ENCODE peak calls at places on chromosomes 12 and 14, in seven cellular contexts. L is HCT116, N is SK-N-SH, K is K562, U is GM12878, I is H1, T is HepG2. Q is an unnamed sample.

GRCh38 chr14:101333335-101334280 is 227.7 kb upstream of the DIO3 start:
- DNase-seq in L (no peak), N (no peak), K (peak), U (no peak), I (no peak), T (no peak), Q (no peak)

GRCh38 chr12:31369712-31370521 is 44.0 kb upstream of the SINHCAF start:
- DNase-seq in L (no peak), N (no peak), K (no peak), U (no peak), I (no peak), T (peak), Q (no peak)

GRCh38 chr12:51763743-51764142 is 84.8 kb downstream of the FIGNL2 start:
- DNase-seq in L (no peak), N (no peak), K (no peak), U (no peak), I (no peak), T (no peak), Q (no peak)

GRCh38 chr14:96362965-96363750 is at the start of the genes ATG2B and GSKIP:
- DNase-seq in L (peak), N (peak), K (peak), U (peak), I (peak), T (peak), Q (peak)

GRCh38 chr12:14845350-14845750 is 2.0 kb upstream of the ART4 start:
- DNase-seq in L (peak), N (peak), K (peak), U (no peak), I (no peak), T (peak), Q (peak)

GRCh38 chr12:122726056-122726558 is 4.5 kb downstream of the HCAR1 start:
- DNase-seq in L (peak), N (no peak), K (no peak), U (peak), I (peak), T (peak), Q (peak)

GRCh38 chr14:74616996-74617700 is 5.1 kb upstream of the LTBP2 start:
- DNase-seq in L (no peak), N (no peak), K (no peak), U (no peak), I (no peak), T (no peak), Q (no peak)

GRCh38 chr12:29552324-29552927 is 54.9 kb upstream of the OVCH1 start:
- DNase-seq in L (peak), N (peak), K (peak), U (no peak), I (peak), T (peak), Q (peak)

GRCh38 chr12:105454688-105455087 is 124.2 kb downstream of the C12orf75 start:
- DNase-seq in L (no peak), N (no peak), K (no peak), U (no peak), I (no peak), T (no peak), Q (no peak)

GRCh38 chr12:75048763-75049162 is 160.9 kb downstream of the KCNC2 start:
- DNase-seq in L (no peak), N (no peak), K (no peak), U (no peak), I (no peak), T (no peak), Q (no peak)

GRCh38 chr14:91059576-91060471 is 617 bp downstream of the RPS6KA5 start:
- DNase-seq in L (no peak), N (peak), K (peak), U (no peak), I (peak), T (peak), Q (peak)

GRCh38 chr14:38405851-38406630 is 150.1 kb upstream of the CLEC14A start:
- DNase-seq in L (no peak), N (no peak), K (no peak), U (no peak), I (no peak), T (no peak), Q (no peak)
- TF ChIP-seq JUND in L (no peak), N (no peak), K (no peak), U (no peak), I (no peak), T (no peak), Q (no peak)

DNA sequence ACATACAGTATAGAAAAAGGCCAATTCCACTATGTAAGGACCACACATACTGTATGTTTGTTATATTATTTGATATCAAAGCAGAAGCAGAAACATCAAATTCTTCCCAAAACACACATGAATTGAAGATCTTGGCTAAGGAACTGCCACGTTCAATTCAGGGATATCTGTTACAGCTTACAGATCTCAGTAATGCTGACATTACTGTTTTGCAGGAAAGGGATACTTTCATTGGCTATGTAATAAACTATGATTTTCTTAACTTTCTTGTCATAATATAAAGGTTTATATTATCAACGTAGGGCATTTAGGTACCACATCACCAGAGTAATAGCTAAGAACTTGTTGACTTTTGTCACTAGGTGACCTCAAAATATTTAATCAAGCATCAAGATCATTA is 148.5 kb downstream of the PAX9 start:
- DNase-seq in L (no peak), N (no peak), K (no peak), U (no peak), I (no peak), T (no peak), Q (no peak)
- TF ChIP-seq JUND in L (no peak), N (no peak), K (no peak), U (no peak), I (no peak), T (no peak), Q (no peak)

DNA sequence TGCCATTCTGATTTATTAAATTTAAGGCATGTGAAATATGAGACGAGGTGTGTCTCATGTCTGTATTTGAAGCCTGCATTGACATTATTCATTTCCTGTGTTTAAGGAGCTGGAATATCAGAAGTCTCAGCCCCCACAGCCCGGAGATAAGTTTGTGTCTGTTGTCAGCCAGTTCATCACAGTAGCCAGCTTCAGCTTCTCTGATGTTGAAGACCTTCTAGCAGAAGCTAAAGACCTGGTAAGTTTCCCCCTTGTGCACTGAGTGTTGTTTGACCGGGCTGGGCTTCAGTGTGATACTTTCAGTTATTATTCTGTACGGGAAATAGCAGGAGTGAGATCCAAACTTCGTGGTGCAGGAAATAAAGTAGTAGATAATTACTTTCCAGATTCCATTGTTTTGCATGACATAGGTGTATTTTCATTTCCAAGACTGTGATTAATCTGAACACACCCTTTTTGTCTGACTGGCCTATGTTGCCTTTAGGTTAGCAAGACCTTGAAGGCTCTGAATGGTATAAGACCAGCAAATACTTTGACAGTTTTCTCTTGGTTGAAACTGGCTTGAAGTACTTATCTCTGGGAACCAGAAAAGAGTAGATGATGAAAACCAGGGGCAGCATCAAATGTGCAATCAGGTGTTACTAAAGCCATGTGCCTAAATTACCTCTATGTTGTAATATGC is 101.5 kb downstream of the GPR135 start:
- DNase-seq in L (no peak), N (no peak), K (peak), U (no peak), I (no peak), T (no peak), Q (no peak)
- TF ChIP-seq JUND in L (no peak), N (no peak), K (no peak), U (no peak), I (no peak), T (no peak), Q (no peak)

DNA sequence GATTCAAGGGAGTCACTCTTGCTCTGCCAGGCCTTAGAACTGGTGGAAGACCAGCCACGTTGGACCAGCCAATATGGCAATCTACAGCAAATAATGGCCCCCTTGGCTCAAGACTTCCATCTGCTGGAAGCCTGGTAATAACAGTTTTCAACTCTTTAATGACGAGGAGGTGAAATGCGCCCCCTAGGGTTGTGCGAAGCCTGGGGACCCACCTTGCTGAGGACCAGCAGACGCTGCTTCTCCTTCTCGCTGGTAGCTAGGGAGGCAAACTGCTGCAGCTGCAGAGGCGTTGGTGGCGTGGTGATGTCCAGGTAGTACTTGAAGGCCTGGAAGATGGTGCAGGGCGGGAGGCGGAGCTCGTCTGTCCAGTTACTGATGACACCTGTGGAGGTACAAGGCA is 41.5 kb upstream of the FBXO21 start:
- DNase-seq in L (peak), N (no peak), K (peak), U (no peak), I (no peak), T (no peak), Q (no peak)
- TF ChIP-seq JUND in L (no peak), N (no peak), K (no peak), U (no peak), I (no peak), T (no peak), Q (no peak)

GRCh38 chr14:51816031-51816430 is 44.4 kb upstream of the GNG2 start:
- DNase-seq in L (no peak), N (no peak), K (no peak), U (no peak), I (no peak), T (no peak), Q (no peak)
- TF ChIP-seq JUND in L (no peak), N (no peak), K (no peak), U (no peak), I (no peak), T (no peak), Q (no peak)

GRCh38 chr12:34215893-34216285 is 193.6 kb downstream of the ALG10 start:
- DNase-seq in L (no peak), N (no peak), K (no peak), U (no peak), I (no peak), T (no peak), Q (no peak)

GRCh38 chr12:34212651-34213050 is 190.4 kb downstream of the ALG10 start:
- DNase-seq in L (no peak), N (no peak), K (no peak), U (no peak), I (no peak), T (no peak), Q (no peak)

GRCh38 chr12:34214011-34214410 is 191.7 kb downstream of the ALG10 start:
- DNase-seq in L (no peak), N (no peak), K (no peak), U (no peak), I (no peak), T (no peak), Q (no peak)

GRCh38 chr12:34217660-34218059 is 195.4 kb downstream of the ALG10 start:
- DNase-seq in L (no peak), N (no peak), K (no peak), U (no peak), I (no peak), T (no peak), Q (no peak)

DNA sequence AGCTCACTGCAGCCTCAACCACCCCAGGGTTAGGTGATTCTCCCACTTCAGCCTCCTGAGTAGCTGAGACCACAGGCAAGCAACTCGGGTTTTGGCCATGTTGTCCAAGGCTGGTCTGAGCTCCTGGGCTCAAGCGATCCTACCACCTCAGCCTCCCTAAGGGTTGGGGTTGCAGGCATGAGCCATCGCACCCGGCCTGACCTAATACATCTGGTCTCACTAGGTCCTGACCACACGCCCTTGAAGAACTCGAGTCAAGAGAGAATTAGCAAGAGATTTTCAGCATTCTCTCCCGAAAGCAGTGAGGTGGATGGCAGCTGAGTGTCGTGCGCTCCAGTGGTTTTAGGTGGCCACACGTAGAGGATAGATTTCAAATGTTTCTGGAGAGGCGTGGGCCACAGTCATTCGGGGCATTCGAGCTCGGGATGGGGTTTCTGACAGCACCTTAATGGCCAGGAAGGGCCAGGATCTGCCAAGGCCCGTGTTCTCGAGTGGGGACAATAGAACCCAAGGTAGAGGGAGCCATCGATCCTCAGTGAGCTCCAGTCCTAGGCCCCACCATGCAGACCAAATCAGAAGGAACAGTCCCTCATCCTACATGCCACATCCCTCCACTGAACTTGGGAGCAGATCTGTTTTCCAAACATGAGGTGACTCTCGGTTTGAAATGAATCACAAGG is 193.1 kb downstream of the ALG10 start:
- DNase-seq in L (no peak), N (no peak), K (no peak), U (no peak), I (no peak), T (no peak), Q (no peak)
- TF ChIP-seq JUND in L (no peak), N (no peak), K (no peak), U (no peak), I (no peak), T (no peak), Q (no peak)